ENCODE peak calls at places on chromosomes 12 and 14, in seven cellular contexts. C is IMR-90, Q is foreskin fibroblast, I is MM.1S, B is left ventricle myocardium inferior, L is neural progenitor cell, X is heart left ventricle. T is an unnamed sample.

GRCh38 chr12:49231881-49232650 is 32.8 kb upstream of the TUBA1C start:
- DNase-seq in L (peak), C (no peak), B (no peak), X (no peak), I (no peak), Q (no peak), T (peak)

GRCh38 chr12:123398177-123398916 is 14.4 kb downstream of the KMT5A start:
- DNase-seq in X (peak), L (no peak), B (peak), I (no peak), C (peak), Q (peak), T (peak)

GRCh38 chr12:117968826-117969659 is at the start of gene KSR2:
- DNase-seq in Q (peak), B (no peak), C (no peak), L (peak), X (no peak), I (peak), T (no peak)

GRCh38 chr12:1474059-1474537 is 120.3 kb downstream of the FBXL14 start:
- DNase-seq in L (no peak), B (no peak), X (no peak), C (peak), Q (peak), I (no peak), T (peak)

GRCh38 chr12:120100630-120101029 is 15.9 kb downstream of the RAB35 start:
- DNase-seq in X (peak), B (peak), L (no peak), I (no peak), Q (peak), C (peak), T (peak)

GRCh38 chr12:54420766-54421144 is 1.7 kb upstream of the ITGA5 start:
- DNase-seq in Q (peak), I (no peak), C (no peak), B (no peak), L (no peak), X (peak), T (peak)

GRCh38 chr12:85155791-85156190 is 119.6 kb downstream of the LRRIQ1 start:
- DNase-seq in B (no peak), I (peak), C (no peak), X (no peak), L (peak), Q (peak), T (peak)

GRCh38 chr12:94134226-94134795 is 14.1 kb upstream of the PLXNC1 start:
- DNase-seq in X (no peak), C (peak), B (no peak), L (peak), I (peak), Q (peak), T (peak)

GRCh38 chr12:27616356-27617150 is 79.7 kb upstream of the REP15 start:
- DNase-seq in C (no peak), L (no peak), B (no peak), X (no peak), I (no peak), Q (peak), T (no peak)

GRCh38 chr12:59191372-59191771 is 271.1 kb upstream of the LRIG3 start:
- DNase-seq in L (no peak), Q (no peak), C (no peak), B (no peak), I (no peak), X (no peak), T (no peak)

GRCh38 chr12:69189378-69189978 is 49.9 kb upstream of the CPSF6 start:
- DNase-seq in L (peak), B (no peak), C (no peak), I (no peak), Q (no peak), X (no peak), T (peak)

GRCh38 chr14:41167040-41167439 is 439.6 kb upstream of the LRFN5 start:
- DNase-seq in X (no peak), B (no peak), Q (no peak), I (no peak), L (peak), C (no peak), T (no peak)

GRCh38 chr12:92558241-92558773 is 144.5 kb upstream of the PLEKHG7 start:
- DNase-seq in L (no peak), Q (no peak), B (no peak), X (no peak), C (no peak), I (no peak), T (no peak)

GRCh38 chr14:103862393-103862782 is 15.0 kb upstream of the PPP1R13B start:
- DNase-seq in C (no peak), X (no peak), B (no peak), Q (no peak), I (no peak), L (no peak), T (no peak)

GRCh38 chr12:52120951-52121847 is 41.7 kb downstream of the SMIM41 start:
- DNase-seq in Q (no peak), L (no peak), B (no peak), I (no peak), C (peak), X (no peak), T (peak)

GRCh38 chr12:21026302-21026701 is 104.7 kb upstream of the SLCO1B1 start:
- DNase-seq in I (no peak), L (no peak), Q (no peak), X (no peak), B (no peak), C (no peak), T (no peak)

GRCh38 chr12:8562310-8562709 is 21.6 kb upstream of the CLEC4E start:
- DNase-seq in L (no peak), I (peak), X (no peak), C (no peak), Q (no peak), B (no peak), T (peak)

GRCh38 chr14:73771848-73772705 is 57.9 kb upstream of the PNMA1 start:
- DNase-seq in L (peak), B (no peak), Q (peak), X (no peak), I (peak), C (peak), T (peak)

GRCh38 chr14:29906256-29906885 is 21.3 kb downstream of the PRKD1 start:
- DNase-seq in Q (peak), C (peak), B (no peak), L (no peak), I (no peak), X (no peak), T (peak)

GRCh38 chr14:38342803-38343202 is 86.9 kb upstream of the CLEC14A start:
- DNase-seq in C (peak), B (no peak), X (no peak), Q (peak), L (no peak), I (no peak), T (peak)

GRCh38 chr12:94305293-94305957 is 154.2 kb downstream of the CEP83 start:
- DNase-seq in I (no peak), B (no peak), Q (peak), X (no peak), C (peak), L (no peak), T (peak)

GRCh38 chr12:52175411-52176350 is 16.1 kb downstream of the KRT80 start:
- DNase-seq in X (peak), I (no peak), Q (peak), L (peak), C (no peak), B (no peak), T (no peak)

GRCh38 chr12:38771871-38772270 is 133.5 kb downstream of the CPNE8 start:
- DNase-seq in I (peak), L (no peak), C (no peak), X (no peak), B (no peak), Q (no peak), T (no peak)

GRCh38 chr12:14366211-14366762 is 805 bp downstream of the ATF7IP start:
- DNase-seq in B (no peak), X (no peak), I (peak), Q (peak), L (no peak), C (peak), T (peak)

GRCh38 chr14:36600431-36600830 is 18.0 kb upstream of the NKX2-8 start:
- DNase-seq in C (no peak), X (no peak), L (peak), B (no peak), Q (no peak), I (no peak), T (no peak)

GRCh38 chr12:43969882-43970281 is 134.0 kb downstream of the TMEM117 start:
- DNase-seq in X (no peak), I (no peak), L (no peak), C (peak), Q (peak), B (no peak), T (peak)

GRCh38 chr12:42735869-42736361 is 146.4 kb upstream of the PRICKLE1 start:
- DNase-seq in I (no peak), L (peak), C (no peak), Q (peak), B (peak), X (peak), T (no peak)

GRCh38 chr12:65881965-65882413 is 57.7 kb downstream of the HMGA2 start:
- DNase-seq in C (peak), L (peak), X (peak), I (no peak), Q (peak), B (peak), T (peak)

GRCh38 chr12:69527506-69528272 is 57.5 kb downstream of the FRS2 start:
- DNase-seq in B (no peak), X (no peak), Q (peak), C (peak), I (no peak), L (no peak), T (peak)

GRCh38 chr14:102554835-102555819 is 37.3 kb upstream of the RCOR1 start:
- DNase-seq in X (peak), L (peak), C (no peak), Q (peak), B (peak), I (peak), T (no peak)

GRCh38 chr12:56087220-56087619 is 7.3 kb downstream of the ERBB3 start:
- DNase-seq in X (peak), Q (peak), B (peak), L (no peak), I (no peak), C (no peak), T (peak)

GRCh38 chr12:61808856-61809255 is 451.3 kb upstream of the USP15 start:
- DNase-seq in X (no peak), C (no peak), I (no peak), B (no peak), Q (peak), L (no peak), T (peak)

GRCh38 chr12:52010152-52010622 is 3.4 kb downstream of the TAMALIN start:
- DNase-seq in X (peak), I (no peak), B (peak), L (peak), Q (peak), C (peak), T (peak)

GRCh38 chr12:1216560-1216959 is 225.5 kb downstream of the ERC1 start:
- DNase-seq in C (no peak), X (no peak), I (no peak), B (no peak), Q (no peak), L (no peak), T (no peak)

GRCh38 chr14:68195126-68195525 is 375.5 kb downstream of the RAD51B start:
- DNase-seq in X (no peak), C (no peak), Q (no peak), B (no peak), L (no peak), I (no peak), T (no peak)

GRCh38 chr12:15782667-15783066 is 6.5 kb downstream of the EPS8 start:
- DNase-seq in X (no peak), I (no peak), C (no peak), Q (no peak), L (no peak), B (no peak), T (peak)

GRCh38 chr12:15789215-15790171 is at the start of gene EPS8:
- DNase-seq in L (peak), Q (peak), I (peak), B (peak), X (peak), C (peak), T (peak)

GRCh38 chr12:15788266-15789214 is 648 bp downstream of the EPS8 start:
- DNase-seq in B (peak), I (peak), C (peak), Q (peak), X (peak), L (peak), T (peak)

GRCh38 chr12:15783288-15783687 is 5.9 kb downstream of the EPS8 start:
- DNase-seq in X (no peak), Q (no peak), B (no peak), C (no peak), I (no peak), L (no peak), T (no peak)

GRCh38 chr12:15787801-15788200 is 1.4 kb downstream of the EPS8 start:
- DNase-seq in Q (no peak), L (no peak), B (no peak), C (no peak), X (no peak), I (no peak), T (no peak)
- H3K4me3 ChIP-seq in Q (peak), L (peak), B (peak), C (peak), X (peak), I (peak), T (peak)

GRCh38 chr14:28769358-28769757 is 2.8 kb downstream of the FOXG1 start:
- DNase-seq in C (no peak), B (no peak), X (no peak), I (no peak), Q (no peak), L (no peak), T (no peak)

GRCh38 chr14:28768549-28768870 is 1.9 kb downstream of the FOXG1 start:
- DNase-seq in C (no peak), X (no peak), B (no peak), I (no peak), L (no peak), Q (no peak), T (no peak)

GRCh38 chr14:28767239-28767850 is 758 bp downstream of the FOXG1 start:
- DNase-seq in L (no peak), X (no peak), I (no peak), Q (no peak), B (no peak), C (no peak), T (no peak)

GRCh38 chr14:28766505-28767238 is at the start of gene FOXG1:
- DNase-seq in B (no peak), Q (peak), L (peak), I (no peak), X (no peak), C (no peak), T (peak)

DNA sequence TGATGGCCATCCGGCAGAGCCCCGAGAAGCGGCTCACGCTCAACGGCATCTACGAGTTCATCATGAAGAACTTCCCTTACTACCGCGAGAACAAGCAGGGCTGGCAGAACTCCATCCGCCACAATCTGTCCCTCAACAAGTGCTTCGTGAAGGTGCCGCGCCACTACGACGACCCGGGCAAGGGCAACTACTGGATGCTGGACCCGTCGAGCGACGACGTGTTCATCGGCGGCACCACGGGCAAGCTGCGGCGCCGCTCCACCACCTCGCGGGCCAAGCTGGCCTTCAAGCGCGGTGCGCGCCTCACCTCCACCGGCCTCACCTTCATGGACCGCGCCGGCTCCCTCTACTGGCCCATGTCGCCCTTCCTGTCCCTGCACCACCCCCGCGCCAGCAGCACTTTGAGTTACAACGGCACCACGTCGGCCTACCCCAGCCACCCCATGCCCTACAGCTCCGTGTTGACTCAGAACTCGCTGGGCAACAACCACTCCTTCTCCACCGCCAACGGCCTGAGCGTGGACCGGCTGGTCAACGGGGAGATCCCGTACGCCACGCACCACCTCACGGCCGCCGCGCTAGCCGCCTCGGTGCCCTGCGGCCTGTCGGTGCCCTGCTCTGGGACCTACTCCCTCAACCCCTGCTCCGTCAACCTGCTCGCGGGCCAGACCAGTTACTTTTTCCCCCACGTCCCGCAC is 1.4 kb downstream of the FOXG1 start:
- DNase-seq in C (no peak), X (no peak), L (peak), Q (peak), I (no peak), B (no peak), T (no peak)
- TF ChIP-seq CTCF in C (no peak), X (no peak), L (peak), Q (no peak), I (no peak), B (no peak), T (no peak)

GRCh38 chr14:76352639-76353281 is 23.2 kb upstream of the ESRRB start:
- DNase-seq in Q (peak), B (peak), C (peak), L (peak), I (peak), X (peak), T (peak)
- H3K4me3 ChIP-seq in Q (no peak), B (peak), C (peak), L (peak), I (no peak), X (peak), T (peak)

GRCh38 chr12:106045251-106045674 is 93.5 kb downstream of the NUAK1 start:
- DNase-seq in B (no peak), L (no peak), C (no peak), X (no peak), I (no peak), Q (no peak), T (no peak)
- TF ChIP-seq CTCF in B (no peak), L (no peak), C (no peak), X (no peak), I (no peak), Q (no peak), T (no peak)

GRCh38 chr12:121641343-121641630 is 15.0 kb downstream of the ORAI1 start:
- DNase-seq in I (no peak), C (no peak), B (no peak), Q (no peak), L (no peak), X (no peak), T (no peak)

GRCh38 chr12:121634836-121635235 is 8.5 kb downstream of the ORAI1 start:
- DNase-seq in B (no peak), L (no peak), Q (no peak), C (no peak), I (no peak), X (no peak), T (no peak)

GRCh38 chr12:121632069-121632970 is 6.0 kb downstream of the ORAI1 start:
- DNase-seq in L (no peak), X (no peak), Q (peak), B (no peak), I (no peak), C (peak), T (no peak)

GRCh38 chr12:121638298-121639202 is 12.2 kb downstream of the ORAI1 start:
- DNase-seq in L (no peak), I (no peak), B (no peak), X (no peak), C (no peak), Q (no peak), T (no peak)

GRCh38 chr12:121637231-121637914 is 11.0 kb downstream of the ORAI1 start:
- DNase-seq in B (no peak), I (no peak), C (no peak), X (peak), L (no peak), Q (no peak), T (no peak)
- H3K4me3 ChIP-seq in B (no peak), I (no peak), C (no peak), X (no peak), L (no peak), Q (no peak), T (no peak)

GRCh38 chr12:115979851-115980250 is 297.6 kb downstream of the MED13L start:
- DNase-seq in X (no peak), I (no peak), L (no peak), Q (no peak), B (no peak), C (no peak), T (no peak)

GRCh38 chr12:115979351-115979750 is 298.1 kb downstream of the MED13L start:
- DNase-seq in X (no peak), I (no peak), B (no peak), L (no peak), C (no peak), Q (no peak), T (peak)

GRCh38 chr12:115984607-115985006 is 292.9 kb downstream of the MED13L start:
- DNase-seq in C (no peak), I (no peak), L (no peak), B (no peak), X (no peak), Q (no peak), T (no peak)

GRCh38 chr12:115980339-115980738 is 297.2 kb downstream of the MED13L start:
- DNase-seq in C (no peak), I (no peak), Q (no peak), L (no peak), X (no peak), B (no peak), T (no peak)

DNA sequence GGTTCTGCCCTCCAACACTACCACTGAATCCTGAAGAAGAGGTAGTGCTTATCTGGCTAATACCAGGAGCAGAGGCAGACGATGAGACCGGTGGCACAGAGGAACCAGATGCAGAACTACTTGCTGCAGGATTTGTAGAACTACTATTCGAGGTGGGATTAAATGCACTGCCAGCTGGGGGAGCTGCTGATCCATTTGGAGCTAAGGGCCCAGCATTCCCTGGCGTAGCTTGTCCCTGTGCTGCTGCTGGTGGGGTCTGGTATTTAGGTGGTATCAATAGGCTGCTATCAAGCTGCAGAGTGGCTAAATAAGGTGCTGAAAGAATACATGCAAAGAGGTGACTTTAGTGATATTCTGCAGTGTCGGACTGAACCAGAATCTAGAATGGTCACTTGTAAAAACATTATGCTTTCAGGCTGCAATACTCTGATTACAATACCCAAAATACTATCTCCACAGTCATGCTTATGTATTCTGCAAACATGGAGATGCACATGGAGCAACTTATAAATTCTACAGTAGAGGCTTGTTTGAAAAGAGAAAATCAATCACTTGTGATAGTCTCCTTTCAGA is 294.2 kb downstream of the MED13L start:
- DNase-seq in X (no peak), I (no peak), C (no peak), Q (peak), L (peak), B (no peak), T (peak)
- TF ChIP-seq CTCF in X (no peak), I (no peak), C (peak), Q (peak), L (peak), B (peak), T (peak)

GRCh38 chr14:55500708-55501107 is 60.3 kb upstream of the TBPL2 start:
- DNase-seq in I (no peak), X (no peak), C (no peak), Q (no peak), L (no peak), B (no peak), T (no peak)
- H3K4me3 ChIP-seq in I (no peak), X (no peak), C (no peak), Q (no peak), L (no peak), B (no peak), T (no peak)

DNA sequence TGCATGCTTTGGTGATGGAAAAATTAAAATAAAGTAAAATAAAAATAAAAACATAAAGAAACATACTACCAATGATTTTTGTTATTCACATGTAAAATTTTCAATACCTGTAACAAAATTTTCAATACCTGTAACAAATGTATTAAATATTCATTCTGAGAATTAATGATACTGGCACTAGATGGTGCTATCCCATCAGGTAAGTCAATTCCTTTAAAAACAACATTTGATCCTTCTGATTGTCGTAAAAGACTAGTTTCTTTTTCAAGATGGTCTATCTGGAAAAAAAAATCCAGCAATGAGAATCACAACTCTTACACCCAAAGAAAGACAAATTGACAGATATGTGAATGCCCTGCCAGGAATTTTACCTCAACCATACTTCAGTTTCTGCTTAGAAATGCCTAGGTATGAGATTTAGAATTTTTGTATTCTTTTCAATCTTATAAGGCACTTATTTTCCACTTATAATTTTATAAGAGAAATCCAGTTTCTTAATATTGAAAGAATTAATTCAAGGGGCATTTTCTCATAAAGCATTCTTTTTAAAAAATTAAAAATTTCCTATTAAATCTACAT is 30.7 kb downstream of the CEP290 start:
- DNase-seq in B (no peak), C (peak), X (no peak), I (peak), L (peak), Q (peak), T (peak)
- TF ChIP-seq CTCF in B (peak), C (peak), X (peak), I (peak), L (peak), Q (peak), T (peak)

T was measured in fibroblast of mammary gland.